ENCODE peak calls at places on chromosomes 3 and 15, in seven cellular contexts. One of them, this sample, is unnamed.

GRCh38 chr15:89400121-89400996 is 65.7 kb upstream of the POLG start:
- DNase-seq in body of pancreas: no peak
- DNase-seq in EH: no peak
- DNase-seq in foreskin fibroblast: no peak
- DNase-seq in activated T-cell treated with anti-CD3 and anti-CD28 coated beads, Interleukin-2, amount 50 U/mL, for 4 hours: no peak
- DNase-seq in CD8-positive, alpha-beta memory T cell: no peak
- DNase-seq in NCI-H2081 treated with DMSO at 0.1 percent for 48 hours: no peak
- DNase-seq in this sample: no peak

GRCh38 chr3:123323781-123324180 is 122.0 kb downstream of the SEC22A start:
- DNase-seq in activated T-cell treated with anti-CD3 and anti-CD28 coated beads, Interleukin-2, amount 50 U/mL, for 4 hours: no peak
- DNase-seq in NCI-H2081 treated with DMSO at 0.1 percent for 48 hours: no peak
- DNase-seq in EH: no peak
- DNase-seq in CD8-positive, alpha-beta memory T cell: no peak
- DNase-seq in foreskin fibroblast: no peak
- DNase-seq in body of pancreas: peak
- DNase-seq in this sample: no peak

GRCh38 chr3:112074006-112074405 is 12.2 kb upstream of the C3orf52 start:
- DNase-seq in body of pancreas: no peak
- DNase-seq in foreskin fibroblast: no peak
- DNase-seq in activated T-cell treated with anti-CD3 and anti-CD28 coated beads, Interleukin-2, amount 50 U/mL, for 4 hours: no peak
- DNase-seq in NCI-H2081 treated with DMSO at 0.1 percent for 48 hours: no peak
- DNase-seq in CD8-positive, alpha-beta memory T cell: no peak
- DNase-seq in EH: peak
- DNase-seq in this sample: no peak

GRCh38 chr15:78265752-78266224 is 1.4 kb downstream of the DNAJA4 start:
- DNase-seq in activated T-cell treated with anti-CD3 and anti-CD28 coated beads, Interleukin-2, amount 50 U/mL, for 4 hours: no peak
- DNase-seq in NCI-H2081 treated with DMSO at 0.1 percent for 48 hours: no peak
- DNase-seq in CD8-positive, alpha-beta memory T cell: no peak
- DNase-seq in foreskin fibroblast: no peak
- DNase-seq in EH: peak
- DNase-seq in body of pancreas: no peak
- DNase-seq in this sample: no peak

GRCh38 chr3:169278667-169279066 is 384.8 kb downstream of the MECOM start:
- DNase-seq in foreskin fibroblast: no peak
- DNase-seq in NCI-H2081 treated with DMSO at 0.1 percent for 48 hours: no peak
- DNase-seq in EH: no peak
- DNase-seq in body of pancreas: peak
- DNase-seq in activated T-cell treated with anti-CD3 and anti-CD28 coated beads, Interleukin-2, amount 50 U/mL, for 4 hours: no peak
- DNase-seq in CD8-positive, alpha-beta memory T cell: no peak
- DNase-seq in this sample: no peak

GRCh38 chr3:57127849-57128566 is 37.1 kb downstream of the IL17RD start:
- DNase-seq in body of pancreas: no peak
- DNase-seq in activated T-cell treated with anti-CD3 and anti-CD28 coated beads, Interleukin-2, amount 50 U/mL, for 4 hours: no peak
- DNase-seq in NCI-H2081 treated with DMSO at 0.1 percent for 48 hours: no peak
- DNase-seq in foreskin fibroblast: peak
- DNase-seq in CD8-positive, alpha-beta memory T cell: no peak
- DNase-seq in EH: peak
- DNase-seq in this sample: no peak

GRCh38 chr15:81281176-81281735 is 42.7 kb downstream of the STARD5 start:
- DNase-seq in CD8-positive, alpha-beta memory T cell: no peak
- DNase-seq in activated T-cell treated with anti-CD3 and anti-CD28 coated beads, Interleukin-2, amount 50 U/mL, for 4 hours: no peak
- DNase-seq in body of pancreas: no peak
- DNase-seq in EH: no peak
- DNase-seq in NCI-H2081 treated with DMSO at 0.1 percent for 48 hours: no peak
- DNase-seq in foreskin fibroblast: no peak
- DNase-seq in this sample: no peak

GRCh38 chr3:24963762-24964625 is 464.1 kb upstream of the RARB start:
- DNase-seq in EH: peak
- DNase-seq in foreskin fibroblast: peak
- DNase-seq in activated T-cell treated with anti-CD3 and anti-CD28 coated beads, Interleukin-2, amount 50 U/mL, for 4 hours: no peak
- DNase-seq in NCI-H2081 treated with DMSO at 0.1 percent for 48 hours: no peak
- DNase-seq in CD8-positive, alpha-beta memory T cell: no peak
- DNase-seq in body of pancreas: no peak
- DNase-seq in this sample: no peak

GRCh38 chr3:197487911-197488391 is 67.8 kb downstream of the BDH1 start:
- DNase-seq in CD8-positive, alpha-beta memory T cell: no peak
- DNase-seq in body of pancreas: peak
- DNase-seq in activated T-cell treated with anti-CD3 and anti-CD28 coated beads, Interleukin-2, amount 50 U/mL, for 4 hours: no peak
- DNase-seq in foreskin fibroblast: peak
- DNase-seq in EH: peak
- DNase-seq in NCI-H2081 treated with DMSO at 0.1 percent for 48 hours: no peak
- DNase-seq in this sample: no peak

GRCh38 chr3:189148090-189148507 is 23.7 kb upstream of the TPRG1 start:
- DNase-seq in CD8-positive, alpha-beta memory T cell: peak
- DNase-seq in foreskin fibroblast: peak
- DNase-seq in NCI-H2081 treated with DMSO at 0.1 percent for 48 hours: peak
- DNase-seq in activated T-cell treated with anti-CD3 and anti-CD28 coated beads, Interleukin-2, amount 50 U/mL, for 4 hours: peak
- DNase-seq in EH: peak
- DNase-seq in body of pancreas: peak
- DNase-seq in this sample: peak

GRCh38 chr3:157081681-157082210 is 78.2 kb downstream of the CCNL1 start:
- DNase-seq in NCI-H2081 treated with DMSO at 0.1 percent for 48 hours: no peak
- DNase-seq in body of pancreas: peak
- DNase-seq in activated T-cell treated with anti-CD3 and anti-CD28 coated beads, Interleukin-2, amount 50 U/mL, for 4 hours: peak
- DNase-seq in EH: peak
- DNase-seq in CD8-positive, alpha-beta memory T cell: peak
- DNase-seq in foreskin fibroblast: peak
- DNase-seq in this sample: peak

GRCh38 chr3:189225431-189225830 is 53.7 kb downstream of the TPRG1 start:
- DNase-seq in activated T-cell treated with anti-CD3 and anti-CD28 coated beads, Interleukin-2, amount 50 U/mL, for 4 hours: no peak
- DNase-seq in EH: no peak
- DNase-seq in foreskin fibroblast: no peak
- DNase-seq in CD8-positive, alpha-beta memory T cell: no peak
- DNase-seq in NCI-H2081 treated with DMSO at 0.1 percent for 48 hours: no peak
- DNase-seq in body of pancreas: no peak
- DNase-seq in this sample: no peak

GRCh38 chr3:49805367-49805782 is 2.3 kb downstream of the INKA1 start:
- DNase-seq in foreskin fibroblast: peak
- DNase-seq in NCI-H2081 treated with DMSO at 0.1 percent for 48 hours: no peak
- DNase-seq in CD8-positive, alpha-beta memory T cell: no peak
- DNase-seq in EH: peak
- DNase-seq in body of pancreas: peak
- DNase-seq in activated T-cell treated with anti-CD3 and anti-CD28 coated beads, Interleukin-2, amount 50 U/mL, for 4 hours: no peak
- DNase-seq in this sample: no peak

GRCh38 chr15:41256103-41256502 is 25.0 kb downstream of the CHP1 start:
- DNase-seq in EH: no peak
- DNase-seq in activated T-cell treated with anti-CD3 and anti-CD28 coated beads, Interleukin-2, amount 50 U/mL, for 4 hours: no peak
- DNase-seq in foreskin fibroblast: no peak
- DNase-seq in CD8-positive, alpha-beta memory T cell: no peak
- DNase-seq in body of pancreas: no peak
- DNase-seq in NCI-H2081 treated with DMSO at 0.1 percent for 48 hours: no peak
- DNase-seq in this sample: no peak

GRCh38 chr3:66997560-66998074 is 490 bp upstream of the KBTBD8 start:
- DNase-seq in EH: peak
- DNase-seq in activated T-cell treated with anti-CD3 and anti-CD28 coated beads, Interleukin-2, amount 50 U/mL, for 4 hours: no peak
- DNase-seq in NCI-H2081 treated with DMSO at 0.1 percent for 48 hours: no peak
- DNase-seq in foreskin fibroblast: no peak
- DNase-seq in body of pancreas: no peak
- DNase-seq in CD8-positive, alpha-beta memory T cell: no peak
- DNase-seq in this sample: peak

GRCh38 chr15:39130556-39131379 is 450.1 kb upstream of the THBS1 start:
- DNase-seq in CD8-positive, alpha-beta memory T cell: no peak
- DNase-seq in foreskin fibroblast: peak
- DNase-seq in activated T-cell treated with anti-CD3 and anti-CD28 coated beads, Interleukin-2, amount 50 U/mL, for 4 hours: no peak
- DNase-seq in body of pancreas: no peak
- DNase-seq in EH: peak
- DNase-seq in NCI-H2081 treated with DMSO at 0.1 percent for 48 hours: no peak
- DNase-seq in this sample: no peak

GRCh38 chr3:127525373-127525772 is 65.2 kb downstream of the TPRA1 start:
- DNase-seq in activated T-cell treated with anti-CD3 and anti-CD28 coated beads, Interleukin-2, amount 50 U/mL, for 4 hours: no peak
- DNase-seq in EH: peak
- DNase-seq in body of pancreas: no peak
- DNase-seq in foreskin fibroblast: no peak
- DNase-seq in NCI-H2081 treated with DMSO at 0.1 percent for 48 hours: no peak
- DNase-seq in CD8-positive, alpha-beta memory T cell: no peak
- DNase-seq in this sample: no peak

GRCh38 chr3:138923531-138923994 is 23.4 kb downstream of the FOXL2 start:
- DNase-seq in activated T-cell treated with anti-CD3 and anti-CD28 coated beads, Interleukin-2, amount 50 U/mL, for 4 hours: peak
- DNase-seq in EH: peak
- DNase-seq in foreskin fibroblast: peak
- DNase-seq in NCI-H2081 treated with DMSO at 0.1 percent for 48 hours: peak
- DNase-seq in body of pancreas: peak
- DNase-seq in CD8-positive, alpha-beta memory T cell: peak
- DNase-seq in this sample: peak

GRCh38 chr3:127688416-127689265 is 15.9 kb downstream of the ABTB1 start:
- DNase-seq in body of pancreas: peak
- DNase-seq in EH: peak
- DNase-seq in NCI-H2081 treated with DMSO at 0.1 percent for 48 hours: no peak
- DNase-seq in CD8-positive, alpha-beta memory T cell: no peak
- DNase-seq in activated T-cell treated with anti-CD3 and anti-CD28 coated beads, Interleukin-2, amount 50 U/mL, for 4 hours: no peak
- DNase-seq in foreskin fibroblast: peak
- DNase-seq in this sample: no peak

GRCh38 chr3:11845661-11846060 is 1.0 kb downstream of the TAMM41 start:
- DNase-seq in activated T-cell treated with anti-CD3 and anti-CD28 coated beads, Interleukin-2, amount 50 U/mL, for 4 hours: no peak
- DNase-seq in NCI-H2081 treated with DMSO at 0.1 percent for 48 hours: no peak
- DNase-seq in CD8-positive, alpha-beta memory T cell: no peak
- DNase-seq in EH: no peak
- DNase-seq in foreskin fibroblast: no peak
- DNase-seq in body of pancreas: no peak
- DNase-seq in this sample: peak

GRCh38 chr3:136250862-136251460 is 821 bp downstream of the PCCB start:
- DNase-seq in EH: peak
- DNase-seq in foreskin fibroblast: peak
- DNase-seq in NCI-H2081 treated with DMSO at 0.1 percent for 48 hours: peak
- DNase-seq in CD8-positive, alpha-beta memory T cell: no peak
- DNase-seq in activated T-cell treated with anti-CD3 and anti-CD28 coated beads, Interleukin-2, amount 50 U/mL, for 4 hours: peak
- DNase-seq in body of pancreas: peak
- DNase-seq in this sample: peak

GRCh38 chr3:15319575-15319974 is 12.8 kb downstream of the SH3BP5 start:
- DNase-seq in CD8-positive, alpha-beta memory T cell: no peak
- DNase-seq in body of pancreas: no peak
- DNase-seq in activated T-cell treated with anti-CD3 and anti-CD28 coated beads, Interleukin-2, amount 50 U/mL, for 4 hours: no peak
- DNase-seq in foreskin fibroblast: peak
- DNase-seq in EH: peak
- DNase-seq in NCI-H2081 treated with DMSO at 0.1 percent for 48 hours: no peak
- DNase-seq in this sample: no peak

GRCh38 chr3:137020315-137020714 is 62.5 kb downstream of the IL20RB start:
- DNase-seq in body of pancreas: no peak
- DNase-seq in EH: no peak
- DNase-seq in foreskin fibroblast: no peak
- DNase-seq in NCI-H2081 treated with DMSO at 0.1 percent for 48 hours: no peak
- DNase-seq in CD8-positive, alpha-beta memory T cell: no peak
- DNase-seq in activated T-cell treated with anti-CD3 and anti-CD28 coated beads, Interleukin-2, amount 50 U/mL, for 4 hours: no peak
- DNase-seq in this sample: no peak

GRCh38 chr3:100984257-100984772 is 8.9 kb downstream of the ABI3BP start:
- DNase-seq in EH: peak
- DNase-seq in body of pancreas: no peak
- DNase-seq in activated T-cell treated with anti-CD3 and anti-CD28 coated beads, Interleukin-2, amount 50 U/mL, for 4 hours: no peak
- DNase-seq in NCI-H2081 treated with DMSO at 0.1 percent for 48 hours: no peak
- DNase-seq in CD8-positive, alpha-beta memory T cell: no peak
- DNase-seq in foreskin fibroblast: no peak
- DNase-seq in this sample: no peak

GRCh38 chr3:53646723-53647122 is 152.3 kb downstream of the CACNA1D start:
- DNase-seq in CD8-positive, alpha-beta memory T cell: no peak
- DNase-seq in foreskin fibroblast: no peak
- DNase-seq in body of pancreas: no peak
- DNase-seq in activated T-cell treated with anti-CD3 and anti-CD28 coated beads, Interleukin-2, amount 50 U/mL, for 4 hours: no peak
- DNase-seq in EH: no peak
- DNase-seq in NCI-H2081 treated with DMSO at 0.1 percent for 48 hours: no peak
- DNase-seq in this sample: no peak

GRCh38 chr3:190597291-190597690 is 83.4 kb downstream of the IL1RAP start:
- DNase-seq in CD8-positive, alpha-beta memory T cell: no peak
- DNase-seq in activated T-cell treated with anti-CD3 and anti-CD28 coated beads, Interleukin-2, amount 50 U/mL, for 4 hours: no peak
- DNase-seq in EH: peak
- DNase-seq in NCI-H2081 treated with DMSO at 0.1 percent for 48 hours: no peak
- DNase-seq in body of pancreas: no peak
- DNase-seq in foreskin fibroblast: no peak
- DNase-seq in this sample: no peak

GRCh38 chr3:197019021-197019420 is 10.6 kb downstream of the MELTF start:
- DNase-seq in activated T-cell treated with anti-CD3 and anti-CD28 coated beads, Interleukin-2, amount 50 U/mL, for 4 hours: no peak
- DNase-seq in NCI-H2081 treated with DMSO at 0.1 percent for 48 hours: no peak
- DNase-seq in EH: no peak
- DNase-seq in foreskin fibroblast: no peak
- DNase-seq in CD8-positive, alpha-beta memory T cell: no peak
- DNase-seq in body of pancreas: no peak
- DNase-seq in this sample: no peak

GRCh38 chr15:63473749-63473998 is 30.7 kb upstream of the USP3 start:
- DNase-seq in foreskin fibroblast: no peak
- DNase-seq in activated T-cell treated with anti-CD3 and anti-CD28 coated beads, Interleukin-2, amount 50 U/mL, for 4 hours: no peak
- DNase-seq in CD8-positive, alpha-beta memory T cell: no peak
- DNase-seq in body of pancreas: no peak
- DNase-seq in NCI-H2081 treated with DMSO at 0.1 percent for 48 hours: no peak
- DNase-seq in EH: no peak
- DNase-seq in this sample: no peak

GRCh38 chr3:187739125-187739560 is 6.1 kb downstream of the BCL6 start:
- DNase-seq in CD8-positive, alpha-beta memory T cell: no peak
- DNase-seq in EH: no peak
- DNase-seq in foreskin fibroblast: no peak
- DNase-seq in activated T-cell treated with anti-CD3 and anti-CD28 coated beads, Interleukin-2, amount 50 U/mL, for 4 hours: peak
- DNase-seq in body of pancreas: peak
- DNase-seq in NCI-H2081 treated with DMSO at 0.1 percent for 48 hours: no peak
- DNase-seq in this sample: no peak

GRCh38 chr15:71195242-71195641 is 80.0 kb downstream of the THSD4 start:
- DNase-seq in body of pancreas: no peak
- DNase-seq in activated T-cell treated with anti-CD3 and anti-CD28 coated beads, Interleukin-2, amount 50 U/mL, for 4 hours: no peak
- DNase-seq in NCI-H2081 treated with DMSO at 0.1 percent for 48 hours: no peak
- DNase-seq in foreskin fibroblast: no peak
- DNase-seq in EH: peak
- DNase-seq in CD8-positive, alpha-beta memory T cell: no peak
- DNase-seq in this sample: no peak

GRCh38 chr3:29880809-29881208 is 599.9 kb downstream of the RBMS3 start:
- DNase-seq in activated T-cell treated with anti-CD3 and anti-CD28 coated beads, Interleukin-2, amount 50 U/mL, for 4 hours: no peak
- DNase-seq in foreskin fibroblast: no peak
- DNase-seq in NCI-H2081 treated with DMSO at 0.1 percent for 48 hours: no peak
- DNase-seq in EH: no peak
- DNase-seq in CD8-positive, alpha-beta memory T cell: no peak
- DNase-seq in body of pancreas: no peak
- DNase-seq in this sample: no peak

GRCh38 chr3:105553851-105554250 is 187.1 kb downstream of the ALCAM start:
- DNase-seq in NCI-H2081 treated with DMSO at 0.1 percent for 48 hours: no peak
- DNase-seq in body of pancreas: no peak
- DNase-seq in EH: peak
- DNase-seq in foreskin fibroblast: peak
- DNase-seq in CD8-positive, alpha-beta memory T cell: no peak
- DNase-seq in activated T-cell treated with anti-CD3 and anti-CD28 coated beads, Interleukin-2, amount 50 U/mL, for 4 hours: no peak
- DNase-seq in this sample: no peak

GRCh38 chr15:41490355-41490754 is 3.3 kb upstream of the ITPKA start:
- DNase-seq in foreskin fibroblast: peak
- DNase-seq in body of pancreas: no peak
- DNase-seq in activated T-cell treated with anti-CD3 and anti-CD28 coated beads, Interleukin-2, amount 50 U/mL, for 4 hours: no peak
- DNase-seq in EH: peak
- DNase-seq in CD8-positive, alpha-beta memory T cell: no peak
- DNase-seq in NCI-H2081 treated with DMSO at 0.1 percent for 48 hours: no peak
- DNase-seq in this sample: no peak

GRCh38 chr3:171142985-171143384 is 116.5 kb upstream of the SLC2A2 start:
- DNase-seq in foreskin fibroblast: no peak
- DNase-seq in EH: peak
- DNase-seq in activated T-cell treated with anti-CD3 and anti-CD28 coated beads, Interleukin-2, amount 50 U/mL, for 4 hours: no peak
- DNase-seq in NCI-H2081 treated with DMSO at 0.1 percent for 48 hours: peak
- DNase-seq in CD8-positive, alpha-beta memory T cell: no peak
- DNase-seq in body of pancreas: peak
- DNase-seq in this sample: no peak